ENCODE peak calls at places on chromosomes 1 and 21, in nine cellular contexts. One of them, this sample, is unnamed.

GRCh38 chr1:180150982-180151381 is 3.7 kb upstream of the QSOX1 start:
- DNase-seq in astrocyte of the spinal cord: no peak
- DNase-seq in HS-27A: peak
- DNase-seq in AG04449: no peak
- DNase-seq in stimulated activated CD4-positive, alpha-beta T cell treated with anti-CD3 and anti-CD28 coated beads, Interleukin-4, amount 100 ng/mL, for 24 hours: no peak
- DNase-seq in OCI-LY7: no peak
- DNase-seq in aorta: no peak
- DNase-seq in stimulated activated CD8-positive, alpha-beta memory T cell treated with anti-CD3 and anti-CD28 coated beads, Interleukin-7, amount 100 ng/mL, for 1 hour: no peak
- DNase-seq in HuH-7.5: no peak
- DNase-seq in this sample: no peak

GRCh38 chr21:37435120-37435519 is 68.5 kb downstream of the DYRK1A start:
- DNase-seq in astrocyte of the spinal cord: peak
- DNase-seq in HS-27A: no peak
- DNase-seq in AG04449: peak
- DNase-seq in stimulated activated CD4-positive, alpha-beta T cell treated with anti-CD3 and anti-CD28 coated beads, Interleukin-4, amount 100 ng/mL, for 24 hours: peak
- DNase-seq in OCI-LY7: no peak
- DNase-seq in aorta: no peak
- DNase-seq in stimulated activated CD8-positive, alpha-beta memory T cell treated with anti-CD3 and anti-CD28 coated beads, Interleukin-7, amount 100 ng/mL, for 1 hour: peak
- DNase-seq in HuH-7.5: no peak
- DNase-seq in this sample: no peak

GRCh38 chr1:171389176-171389575 is 75.2 kb downstream of the FMO4 start:
- DNase-seq in astrocyte of the spinal cord: no peak
- DNase-seq in HS-27A: no peak
- DNase-seq in AG04449: no peak
- DNase-seq in stimulated activated CD4-positive, alpha-beta T cell treated with anti-CD3 and anti-CD28 coated beads, Interleukin-4, amount 100 ng/mL, for 24 hours: no peak
- DNase-seq in OCI-LY7: no peak
- DNase-seq in aorta: no peak
- DNase-seq in stimulated activated CD8-positive, alpha-beta memory T cell treated with anti-CD3 and anti-CD28 coated beads, Interleukin-7, amount 100 ng/mL, for 1 hour: no peak
- DNase-seq in HuH-7.5: no peak
- DNase-seq in this sample: no peak

GRCh38 chr1:2611034-2611501 is 21.7 kb downstream of the MMEL1 start:
- DNase-seq in astrocyte of the spinal cord: peak
- DNase-seq in HS-27A: no peak
- DNase-seq in AG04449: no peak
- DNase-seq in stimulated activated CD4-positive, alpha-beta T cell treated with anti-CD3 and anti-CD28 coated beads, Interleukin-4, amount 100 ng/mL, for 24 hours: no peak
- DNase-seq in OCI-LY7: peak
- DNase-seq in aorta: peak
- DNase-seq in stimulated activated CD8-positive, alpha-beta memory T cell treated with anti-CD3 and anti-CD28 coated beads, Interleukin-7, amount 100 ng/mL, for 1 hour: no peak
- DNase-seq in HuH-7.5: no peak
- DNase-seq in this sample: no peak

GRCh38 chr21:41825216-41825615 is 53.9 kb downstream of the PRDM15 start:
- DNase-seq in astrocyte of the spinal cord: no peak
- DNase-seq in HS-27A: no peak
- DNase-seq in AG04449: no peak
- DNase-seq in stimulated activated CD4-positive, alpha-beta T cell treated with anti-CD3 and anti-CD28 coated beads, Interleukin-4, amount 100 ng/mL, for 24 hours: no peak
- DNase-seq in OCI-LY7: no peak
- DNase-seq in aorta: peak
- DNase-seq in stimulated activated CD8-positive, alpha-beta memory T cell treated with anti-CD3 and anti-CD28 coated beads, Interleukin-7, amount 100 ng/mL, for 1 hour: no peak
- DNase-seq in HuH-7.5: no peak
- DNase-seq in this sample: no peak

GRCh38 chr1:17895986-17896385 is 140.9 kb downstream of the ACTL8 start:
- DNase-seq in astrocyte of the spinal cord: no peak
- DNase-seq in HS-27A: no peak
- DNase-seq in AG04449: no peak
- DNase-seq in stimulated activated CD4-positive, alpha-beta T cell treated with anti-CD3 and anti-CD28 coated beads, Interleukin-4, amount 100 ng/mL, for 24 hours: no peak
- DNase-seq in OCI-LY7: no peak
- DNase-seq in aorta: no peak
- DNase-seq in stimulated activated CD8-positive, alpha-beta memory T cell treated with anti-CD3 and anti-CD28 coated beads, Interleukin-7, amount 100 ng/mL, for 1 hour: no peak
- DNase-seq in HuH-7.5: no peak
- DNase-seq in this sample: no peak

GRCh38 chr1:216600730-216601426 is 122.4 kb downstream of the ESRRG start:
- DNase-seq in astrocyte of the spinal cord: peak
- DNase-seq in HS-27A: peak
- DNase-seq in AG04449: peak
- DNase-seq in stimulated activated CD4-positive, alpha-beta T cell treated with anti-CD3 and anti-CD28 coated beads, Interleukin-4, amount 100 ng/mL, for 24 hours: no peak
- DNase-seq in OCI-LY7: no peak
- DNase-seq in aorta: peak
- DNase-seq in stimulated activated CD8-positive, alpha-beta memory T cell treated with anti-CD3 and anti-CD28 coated beads, Interleukin-7, amount 100 ng/mL, for 1 hour: no peak
- DNase-seq in HuH-7.5: peak
- DNase-seq in this sample: peak

GRCh38 chr1:71593523-71593922 is 512.7 kb upstream of the ZRANB2 start:
- DNase-seq in astrocyte of the spinal cord: peak
- DNase-seq in HS-27A: no peak
- DNase-seq in AG04449: no peak
- DNase-seq in stimulated activated CD4-positive, alpha-beta T cell treated with anti-CD3 and anti-CD28 coated beads, Interleukin-4, amount 100 ng/mL, for 24 hours: no peak
- DNase-seq in OCI-LY7: peak
- DNase-seq in aorta: no peak
- DNase-seq in stimulated activated CD8-positive, alpha-beta memory T cell treated with anti-CD3 and anti-CD28 coated beads, Interleukin-7, amount 100 ng/mL, for 1 hour: no peak
- DNase-seq in HuH-7.5: no peak
- DNase-seq in this sample: no peak

GRCh38 chr1:24107462-24108225 is 4.3 kb downstream of the MYOM3 start:
- DNase-seq in astrocyte of the spinal cord: peak
- DNase-seq in HS-27A: no peak
- DNase-seq in AG04449: no peak
- DNase-seq in stimulated activated CD4-positive, alpha-beta T cell treated with anti-CD3 and anti-CD28 coated beads, Interleukin-4, amount 100 ng/mL, for 24 hours: no peak
- DNase-seq in OCI-LY7: no peak
- DNase-seq in aorta: no peak
- DNase-seq in stimulated activated CD8-positive, alpha-beta memory T cell treated with anti-CD3 and anti-CD28 coated beads, Interleukin-7, amount 100 ng/mL, for 1 hour: no peak
- DNase-seq in HuH-7.5: no peak
- DNase-seq in this sample: no peak

GRCh38 chr1:194069831-194070218 is 883.4 kb upstream of the B3GALT2 start:
- DNase-seq in astrocyte of the spinal cord: no peak
- DNase-seq in HS-27A: no peak
- DNase-seq in AG04449: no peak
- DNase-seq in stimulated activated CD4-positive, alpha-beta T cell treated with anti-CD3 and anti-CD28 coated beads, Interleukin-4, amount 100 ng/mL, for 24 hours: no peak
- DNase-seq in OCI-LY7: no peak
- DNase-seq in aorta: no peak
- DNase-seq in stimulated activated CD8-positive, alpha-beta memory T cell treated with anti-CD3 and anti-CD28 coated beads, Interleukin-7, amount 100 ng/mL, for 1 hour: no peak
- DNase-seq in HuH-7.5: no peak
- DNase-seq in this sample: no peak

GRCh38 chr21:32516729-32517649 is 68.3 kb downstream of the TCP10L start:
- DNase-seq in astrocyte of the spinal cord: peak
- DNase-seq in HS-27A: no peak
- DNase-seq in AG04449: peak
- DNase-seq in stimulated activated CD4-positive, alpha-beta T cell treated with anti-CD3 and anti-CD28 coated beads, Interleukin-4, amount 100 ng/mL, for 24 hours: no peak
- DNase-seq in OCI-LY7: no peak
- DNase-seq in aorta: no peak
- DNase-seq in stimulated activated CD8-positive, alpha-beta memory T cell treated with anti-CD3 and anti-CD28 coated beads, Interleukin-7, amount 100 ng/mL, for 1 hour: no peak
- DNase-seq in HuH-7.5: no peak
- DNase-seq in this sample: no peak

GRCh38 chr1:115073298-115074087 is 15.8 kb downstream of the TSPAN2 start:
- DNase-seq in astrocyte of the spinal cord: no peak
- DNase-seq in HS-27A: no peak
- DNase-seq in AG04449: no peak
- DNase-seq in stimulated activated CD4-positive, alpha-beta T cell treated with anti-CD3 and anti-CD28 coated beads, Interleukin-4, amount 100 ng/mL, for 24 hours: no peak
- DNase-seq in OCI-LY7: no peak
- DNase-seq in aorta: no peak
- DNase-seq in stimulated activated CD8-positive, alpha-beta memory T cell treated with anti-CD3 and anti-CD28 coated beads, Interleukin-7, amount 100 ng/mL, for 1 hour: no peak
- DNase-seq in HuH-7.5: no peak
- DNase-seq in this sample: no peak